ENCODE peak calls at places on chromosomes 13 and 19, in six cellular contexts. U is H1; A is CD8-positive, alpha-beta T cell; P is tibial artery; T is heart left ventricle; Z is left ventricle myocardium inferior. B is an unnamed sample.

GRCh38 chr13:112194167-112194530 is 127.2 kb downstream of the SOX1 start:
- DNase-seq in U (no peak), T (no peak), P (no peak), A (no peak), Z (no peak), B (no peak)

GRCh38 chr13:46607768-46608553 is 55.0 kb downstream of the LRCH1 start:
- DNase-seq in U (no peak), A (no peak), P (no peak), T (no peak), Z (no peak), B (no peak)

GRCh38 chr13:30017880-30018279 is 167.5 kb upstream of the UBL3 start:
- DNase-seq in U (no peak), Z (no peak), T (no peak), A (no peak), P (no peak), B (no peak)

GRCh38 chr19:17671906-17672305 is 16.2 kb downstream of the UNC13A start:
- DNase-seq in A (no peak), T (no peak), P (no peak), U (no peak), Z (no peak), B (no peak)

GRCh38 chr13:75404721-75405120 is 77.2 kb downstream of the TBC1D4 start:
- DNase-seq in A (no peak), Z (no peak), P (no peak), T (no peak), U (no peak), B (no peak)

GRCh38 chr13:24671367-24672117 is 8.7 kb upstream of the ATP12A start:
- DNase-seq in U (no peak), Z (no peak), T (no peak), P (peak; percentile 72), A (no peak), B (peak; percentile 51)

GRCh38 chr19:2461751-2462634 is 5.2 kb upstream of the LMNB2 start:
- DNase-seq in A (peak; percentile 29), P (peak; percentile 33), Z (peak; percentile 67), T (peak; percentile 59), U (no peak), B (no peak)

GRCh38 chr13:88183440-88183839 is 512.3 kb downstream of the SLITRK5 start:
- DNase-seq in T (no peak), Z (no peak), A (no peak), U (no peak), P (no peak), B (no peak)

GRCh38 chr13:75345191-75345590 is 136.8 kb downstream of the TBC1D4 start:
- DNase-seq in T (no peak), A (no peak), P (no peak), Z (no peak), U (no peak), B (no peak)

GRCh38 chr13:110319774-110320509 is 12.9 kb downstream of the COL4A2 start:
- DNase-seq in Z (no peak), A (no peak), T (no peak), P (no peak), U (no peak), B (peak; percentile 68)

GRCh38 chr13:26656919-26657318 is 99.4 kb downstream of the WASF3 start:
- DNase-seq in Z (no peak), P (no peak), U (no peak), A (no peak), T (no peak), B (no peak)

GRCh38 chr13:103394670-103395069 is 328.5 kb upstream of the SLC10A2 start:
- DNase-seq in Z (no peak), U (no peak), A (no peak), P (no peak), T (no peak), B (no peak)

GRCh38 chr19:6187374-6187773 is 51.9 kb downstream of the ACSBG2 start:
- DNase-seq in P (no peak), T (no peak), A (no peak), U (no peak), Z (no peak), B (no peak)

DNA sequence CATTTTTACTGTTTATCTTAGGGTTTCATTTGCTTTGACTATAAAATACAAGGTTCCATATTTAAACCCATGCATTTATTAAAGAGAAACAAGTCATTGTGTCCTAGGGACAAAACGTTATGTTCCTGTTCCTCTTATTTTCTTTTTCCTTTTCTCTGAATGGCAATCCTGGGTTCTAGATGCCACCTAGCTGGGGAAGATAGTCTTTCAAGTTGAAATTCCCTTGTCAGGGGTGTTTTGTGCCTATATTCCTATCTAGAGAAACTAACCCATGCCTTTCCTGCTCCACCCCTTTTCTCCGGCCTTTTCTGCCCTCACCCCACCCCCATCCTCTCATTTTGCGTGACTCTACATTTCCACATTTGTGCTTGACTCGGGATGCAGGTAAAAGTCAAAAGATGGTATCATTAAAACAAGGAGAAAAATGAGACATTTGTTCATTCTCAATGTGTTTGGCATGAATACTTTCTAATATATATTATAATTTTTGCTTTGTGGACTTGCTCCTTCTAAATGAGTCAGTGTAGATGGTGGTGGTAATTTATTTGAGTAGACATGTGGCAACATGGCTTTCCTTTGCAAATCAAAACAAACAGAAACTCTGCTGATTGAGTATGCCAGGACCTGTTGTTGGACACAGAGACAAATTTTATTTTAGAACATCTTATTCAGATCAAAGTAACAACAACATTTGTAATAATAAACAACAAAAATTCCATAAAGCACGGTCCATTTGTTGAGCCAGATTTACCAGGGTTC is 26.8 kb upstream of the STARD13 start:
- DNase-seq in P (no peak), T (no peak), Z (no peak), A (no peak), U (no peak), B (peak; percentile 8)
- TF ChIP-seq CTCF in P (peak; percentile 44), T (peak; percentile 54), Z (peak; percentile 62), A (no peak), U (peak; percentile 14), B (no peak)

GRCh38 chr13:73138276-73138950 is 79.6 kb downstream of the KLF5 start:
- DNase-seq in A (no peak), U (no peak), P (no peak), Z (no peak), T (no peak), B (no peak)

GRCh38 chr13:73140804-73141203 is 82.0 kb downstream of the KLF5 start:
- DNase-seq in Z (no peak), P (no peak), A (no peak), T (no peak), U (no peak), B (no peak)

GRCh38 chr13:73141292-73141771 is 82.5 kb downstream of the KLF5 start:
- DNase-seq in P (no peak), T (no peak), A (no peak), U (no peak), Z (no peak), B (peak; percentile 11)

GRCh38 chr13:73138967-73139491 is 80.2 kb downstream of the KLF5 start:
- DNase-seq in A (no peak), T (no peak), U (no peak), Z (no peak), P (no peak), B (no peak)

DNA sequence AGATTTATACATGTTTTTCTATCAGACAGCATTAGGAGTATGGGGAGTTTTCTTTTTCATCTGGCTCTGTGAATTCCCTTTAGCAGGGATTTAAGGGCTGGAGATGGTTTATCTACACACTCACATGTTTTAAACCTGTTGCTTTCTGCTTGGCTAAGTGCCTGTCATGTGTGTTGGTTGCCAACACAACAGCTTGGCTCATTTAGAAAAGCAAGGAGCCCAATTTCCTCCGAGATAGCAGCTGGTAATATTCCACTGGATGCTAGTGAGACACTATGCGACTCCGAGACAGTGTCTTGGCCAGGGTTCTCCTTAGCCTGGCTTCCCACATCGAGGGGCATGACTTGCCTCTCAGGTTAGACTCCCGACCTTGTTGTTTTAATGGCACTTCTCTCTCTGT is 83.3 kb downstream of the KLF5 start:
- DNase-seq in A (no peak), Z (no peak), T (no peak), P (no peak), U (no peak), B (no peak)
- H3K4me3 ChIP-seq in A (no peak overlapping the region), Z (no peak overlapping the region), T (no peak overlapping the region), P (no peak overlapping the region), U (no peak overlapping the region), B (no peak overlapping the region)

DNA sequence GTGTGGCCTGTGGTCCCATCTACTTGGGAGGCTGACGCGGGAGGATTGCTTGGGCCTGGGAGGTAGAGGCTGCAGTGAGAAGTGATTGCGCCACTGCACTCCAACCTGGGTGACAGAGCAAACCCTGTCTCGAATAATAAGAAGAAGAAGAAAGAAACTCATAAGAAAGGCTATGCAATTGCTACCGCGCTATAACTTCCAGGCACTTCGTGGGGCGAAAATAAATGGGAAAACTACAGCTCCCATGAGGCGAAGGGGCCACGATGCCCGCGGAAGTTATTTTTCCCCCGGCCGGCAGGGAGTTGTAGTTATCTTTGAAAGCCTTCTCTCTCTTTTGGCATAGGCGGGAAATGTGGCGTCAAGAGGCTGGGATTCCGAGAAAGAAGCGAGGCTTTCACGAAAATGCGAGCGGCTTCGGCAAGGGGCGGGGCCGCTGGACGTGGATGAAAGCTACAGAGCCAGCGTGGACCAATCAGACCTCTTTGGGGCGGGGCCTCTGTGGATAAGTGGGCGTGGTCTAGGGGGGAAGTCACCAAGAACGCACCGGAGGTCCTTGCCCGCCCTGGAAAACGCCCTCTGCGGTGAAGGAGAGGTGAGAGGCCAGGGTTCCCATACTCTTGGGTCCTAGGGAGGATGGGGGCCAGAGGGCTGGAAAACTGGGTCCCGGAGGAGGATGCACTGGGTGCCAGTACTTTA is at the start of gene NUCB1:
- DNase-seq in U (peak; percentile 95), Z (peak; percentile 99), A (peak; percentile 96), P (peak; percentile 100), T (peak; percentile 99), B (peak; percentile 98)
- TF ChIP-seq CTCF in U (no peak), Z (peak; percentile 55), A (no peak), P (no peak), T (peak; percentile 8), B (peak; percentile 42)

DNA sequence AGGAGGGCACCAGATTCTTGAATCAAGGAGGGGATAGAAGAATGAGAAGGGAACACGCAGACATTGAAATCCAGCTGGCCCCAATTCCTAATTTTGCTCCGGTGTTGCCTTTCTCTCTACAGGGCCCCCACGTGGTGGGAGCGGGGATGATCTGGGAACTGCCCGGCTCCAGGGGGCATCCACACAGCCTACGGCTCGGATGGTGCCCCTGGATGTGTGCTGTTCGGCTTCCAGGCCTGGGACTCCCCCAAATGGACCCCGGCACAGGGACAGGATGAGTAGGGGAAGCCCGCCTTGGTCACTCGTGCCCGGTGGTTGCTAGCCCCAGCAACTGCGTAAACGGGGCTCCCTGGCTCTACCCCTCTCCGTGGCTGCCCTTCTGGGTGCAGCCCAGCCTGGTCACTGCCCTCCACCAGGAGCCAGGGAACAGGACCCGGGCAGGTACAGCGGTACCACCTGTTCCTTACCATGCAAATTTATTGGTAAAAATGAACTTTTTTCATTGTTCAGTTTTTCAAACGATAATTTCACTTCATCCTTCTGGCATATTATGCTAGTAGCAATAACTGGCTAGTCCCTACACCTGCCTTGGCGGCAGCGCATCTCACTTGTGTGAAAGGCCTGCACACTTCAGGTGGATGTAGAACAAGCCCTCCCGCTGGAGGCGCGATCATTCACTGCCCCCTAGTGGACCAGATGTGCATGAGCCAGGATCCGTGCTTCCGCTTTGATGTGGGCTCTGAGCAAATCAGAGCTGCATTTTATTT is 111.6 kb downstream of the TEX26 start:
- DNase-seq in U (peak; percentile 72), Z (peak; percentile 67), A (peak; percentile 74), P (peak; percentile 71), T (peak; percentile 74), B (peak; percentile 70)
- H3K4me3 ChIP-seq in U (peak overlapping the region; percentile 35), Z (no peak overlapping the region), A (no peak overlapping the region), P (no peak overlapping the region), T (no peak overlapping the region), B (no peak overlapping the region)

GRCh38 chr19:37329686-37330085 is 41.2 kb upstream of the ZNF527 start:
- DNase-seq in Z (no peak), P (no peak), U (no peak), A (no peak), T (no peak), B (no peak)
- TF ChIP-seq CTCF in Z (no peak), P (no peak), U (peak; percentile 57), A (no peak), T (no peak), B (no peak)